ENCODE peak calls at places on chromosomes 4 and X, in nine cellular contexts. R, P, E, M, H, Y, K, N and F are unnamed samples.

GRCh38 chr4:10163296-10163695 is 46.7 kb upstream of the WDR1 start:
- DNase-seq in R (no peak), P (no peak), E (no peak), M (no peak), H (no peak), Y (no peak), K (no peak), N (no peak), F (no peak)

GRCh38 chr4:63728480-63729177 is 680.6 kb downstream of the TECRL start:
- DNase-seq in R (no peak), P (no peak), E (peak; percentile 44), M (no peak), H (no peak), Y (no peak), K (no peak), N (no peak), F (no peak)

GRCh38 chr4:36812153-36812552 is 432.4 kb upstream of the NWD2 start:
- DNase-seq in R (no peak), P (no peak), E (peak; percentile 16), M (no peak), H (no peak), Y (no peak), K (no peak), N (no peak), F (no peak)

GRCh38 chrX:100381613-100382012 is 28.5 kb downstream of the PCDH19 start:
- DNase-seq in R (no peak), P (no peak), E (no peak), M (no peak), H (no peak), Y (no peak), K (no peak), N (no peak), F (no peak)

GRCh38 chr4:88457307-88458090 is 580 bp downstream of the HERC5 start:
- DNase-seq in R (peak; percentile 40), P (no peak), E (peak; percentile 77), M (peak; percentile 25), H (peak; percentile 92), Y (no peak), K (peak; percentile 77), N (peak; percentile 6), F (no peak)

GRCh38 chr4:11529625-11530201 is 101.0 kb upstream of the HS3ST1 start:
- DNase-seq in R (no peak), P (no peak), E (no peak), M (no peak), H (no peak), Y (peak; percentile 93), K (no peak), N (no peak), F (no peak)

GRCh38 chr4:39319678-39320077 is 46.5 kb downstream of the RFC1 start:
- DNase-seq in R (no peak), P (peak; percentile 41), E (no peak), M (no peak), H (no peak), Y (peak; percentile 10), K (no peak), N (peak; percentile 55), F (no peak)

GRCh38 chr4:15513545-15513944 is 43.9 kb downstream of the CC2D2A start:
- DNase-seq in R (no peak), P (no peak), E (no peak), M (no peak), H (no peak), Y (no peak), K (no peak), N (no peak), F (no peak)

GRCh38 chr4:176302283-176303275 is 17.2 kb upstream of the SPCS3 start:
- DNase-seq in R (no peak), P (peak; percentile 45), E (no peak), M (no peak), H (no peak), Y (no peak), K (no peak), N (peak; percentile 22), F (no peak)

GRCh38 chrX:78182881-78183280 is 43.4 kb upstream of the TAF9B start:
- DNase-seq in R (no peak), P (no peak), E (no peak), M (no peak), H (no peak), Y (no peak), K (no peak), N (no peak), F (no peak)

GRCh38 chr4:135256111-135256510 is 1054.5 kb upstream of the PABPC4L start:
- DNase-seq in R (no peak), P (no peak), E (no peak), M (no peak), H (no peak), Y (no peak), K (no peak), N (no peak), F (no peak)

GRCh38 chr4:111991163-111991562 is 154.1 kb upstream of the FAM241A start:
- DNase-seq in R (no peak), P (no peak), E (no peak), M (no peak), H (no peak), Y (no peak), K (no peak), N (no peak), F (no peak)

GRCh38 chr4:174578366-174578765 is 56.1 kb upstream of the HPGD start:
- DNase-seq in R (no peak), P (no peak), E (no peak), M (no peak), H (no peak), Y (no peak), K (no peak), N (no peak), F (no peak)

GRCh38 chr4:7740866-7741525 is 198.7 kb downstream of the AFAP1 start:
- DNase-seq in R (no peak), P (no peak), E (no peak), M (no peak), H (peak; percentile 55), Y (no peak), K (no peak), N (no peak), F (no peak)

GRCh38 chrX:46912098-46912672 is at the start of gene JADE3:
- DNase-seq in R (peak; percentile 79), P (peak; percentile 2), E (peak; percentile 78), M (peak; percentile 66), H (peak; percentile 85), Y (peak; percentile 75), K (peak; percentile 68), N (peak; percentile 29), F (peak; percentile 43)

GRCh38 chr4:179110816-179111215 is 1668.6 kb upstream of the AGA start:
- DNase-seq in R (no peak), P (no peak), E (no peak), M (no peak), H (no peak), Y (no peak), K (no peak), N (no peak), F (no peak)

DNA sequence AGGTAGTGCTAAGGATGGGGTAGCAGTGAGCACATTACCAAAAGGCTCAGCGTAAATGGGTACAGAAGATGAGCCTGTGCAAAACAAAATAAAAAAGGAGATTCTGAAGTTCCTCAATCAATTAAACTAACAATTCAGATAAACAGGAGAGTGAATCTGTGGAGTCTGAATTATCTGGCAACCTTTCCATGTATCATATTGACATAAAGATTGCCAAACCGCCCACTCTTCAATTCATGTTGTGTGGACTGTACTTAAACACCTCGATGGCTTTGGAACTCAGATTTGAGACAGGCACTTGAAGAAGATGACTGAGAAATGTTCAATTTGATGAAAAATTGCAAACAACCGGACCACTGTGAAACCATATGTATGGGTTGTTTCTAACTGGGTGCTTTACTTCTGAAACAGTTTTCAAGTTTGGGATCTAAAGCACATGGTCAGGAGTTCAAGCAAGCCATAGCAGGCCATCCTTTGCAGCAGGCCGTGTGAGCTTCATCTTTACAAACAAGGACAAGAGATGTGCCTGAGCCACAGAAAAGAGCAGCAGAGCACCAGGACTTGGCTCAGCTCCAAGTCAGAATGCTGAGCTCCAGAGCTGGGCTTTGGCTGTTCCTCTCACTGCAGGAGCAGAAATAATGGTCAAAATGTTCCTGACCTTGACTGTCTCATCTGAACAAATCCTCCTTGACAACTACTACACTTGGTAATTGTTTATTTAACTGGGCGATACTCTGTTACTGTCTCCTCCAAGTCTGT is 108.1 kb downstream of the MGST2 start:
- DNase-seq in R (no peak), P (no peak), E (no peak), M (no peak), H (no peak), Y (no peak), K (no peak), N (no peak), F (no peak)
- TF ChIP-seq CTCF in R (no peak), P (no peak), E (no peak), M (no peak), H (no peak), Y (no peak), K (no peak), N (no peak), F (no peak)

DNA sequence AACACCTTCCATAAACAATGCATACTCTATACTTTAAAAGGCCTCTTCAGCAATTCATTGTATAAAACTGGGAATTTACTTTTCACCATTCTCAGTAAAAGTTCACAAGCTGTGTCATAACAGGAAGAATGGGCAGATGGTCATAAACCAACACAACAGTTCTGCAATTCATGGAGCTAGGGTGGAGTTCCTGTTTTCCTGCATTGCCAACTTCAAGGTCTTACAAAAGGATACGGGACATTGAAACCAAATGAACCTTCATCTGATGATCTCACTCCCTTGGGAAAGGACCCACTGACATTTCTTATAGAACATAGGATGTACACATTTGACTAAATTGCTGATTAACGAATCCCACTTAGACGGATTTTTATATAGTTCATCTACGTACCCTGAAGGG is 4.1 kb downstream of the KDR start:
- DNase-seq in R (no peak), P (no peak), E (no peak), M (no peak), H (no peak), Y (peak; percentile 96), K (no peak), N (no peak), F (no peak)
- TF ChIP-seq POLR2AphosphoS5 in R (no peak), P (no peak), E (no peak), M (no peak), H (no peak), Y (no peak), K (no peak), N (no peak), F (no peak)

DNA sequence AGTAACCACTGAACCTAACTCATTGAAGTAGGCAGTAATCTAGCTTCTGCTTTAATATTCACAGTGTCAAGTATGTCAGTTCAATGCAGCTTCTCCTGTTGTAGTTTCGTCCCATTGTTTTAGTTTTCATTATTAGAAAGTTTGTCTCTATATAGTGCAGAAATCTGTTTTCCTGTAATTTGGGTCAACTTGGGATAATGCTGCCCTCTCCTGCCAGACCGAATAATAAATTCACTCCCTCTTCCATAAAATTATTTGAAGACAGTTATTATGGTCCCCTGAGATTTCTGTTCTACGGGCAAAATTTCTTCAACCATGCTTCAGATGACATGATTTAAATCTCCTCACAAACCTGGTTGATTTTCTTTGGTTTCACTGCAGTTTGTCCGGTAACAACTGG is 4.6 kb upstream of the LUZP4 start:
- DNase-seq in R (no peak), P (no peak), E (no peak), M (no peak), H (no peak), Y (peak; percentile 5), K (no peak), N (no peak), F (no peak)
- TF ChIP-seq CTCF in R (no peak), P (no peak), E (peak; percentile 12), M (peak; percentile 20), H (no peak), Y (no peak), K (no peak), N (no peak), F (no peak)

DNA sequence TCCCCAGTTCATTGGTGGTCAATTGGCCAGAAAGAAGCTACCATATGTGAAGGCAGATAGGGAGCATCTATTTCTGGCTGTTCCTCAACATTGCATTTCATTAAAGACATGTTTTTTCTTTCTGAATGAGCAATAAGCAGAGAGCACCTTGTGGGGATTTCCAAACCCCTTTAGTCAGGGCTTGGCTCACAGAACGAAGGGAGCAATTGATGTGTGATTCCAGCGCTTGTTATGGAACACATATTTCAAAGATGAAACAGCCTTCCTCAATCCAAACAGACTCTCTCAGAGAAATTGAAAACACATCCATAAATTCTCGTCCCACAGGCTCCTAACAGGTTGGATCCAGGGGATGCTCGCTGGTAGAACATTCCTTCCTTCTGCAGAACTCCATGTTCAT is 84.1 kb downstream of the CLCN4 start:
- DNase-seq in R (no peak), P (no peak), E (no peak), M (no peak), H (no peak), Y (no peak), K (no peak), N (no peak), F (no peak)
- TF ChIP-seq POLR2AphosphoS5 in R (no peak), P (no peak), E (no peak), M (no peak), H (no peak), Y (no peak), K (no peak), N (no peak), F (no peak)